ENCODE peak calls at places on chromosomes 5 and 9, in six cellular contexts. Q is dorsolateral prefrontal cortex; I is RWPE1; C is stimulated activated effector memory CD8-positive, alpha-beta T cell treated with anti-CD3 and anti-CD28 coated beads, Interleukin-12 subunit alpha, Interleukin-12 subunit beta, amount 100 ng/mL, for 72 hours; F is CD8-positive, alpha-beta memory T cell; K is GM13976. E is an unnamed sample.
A peak's percentile ranks its signal among the peaks of the same experiment; 100 is the strongest.

GRCh38 chr9:83220737-83221136 is 157.8 kb upstream of the RASEF start:
- DNase-seq in I (peak; percentile 55), F (no peak), C (no peak), K (no peak), Q (no peak), E (peak; percentile 7)

GRCh38 chr5:43401827-43402226 is 10.4 kb downstream of the CCL28 start:
- DNase-seq in I (no peak), K (no peak), C (peak; percentile 15), Q (no peak), F (no peak), E (no peak)

GRCh38 chr5:170571331-170571731 is 67.5 kb downstream of the KCNIP1 start:
- DNase-seq in I (no peak), F (no peak), Q (no peak), K (no peak), C (no peak), E (no peak)

GRCh38 chr9:136907011-136907914 is 20.9 kb downstream of the TRAF2 start:
- DNase-seq in C (no peak), Q (no peak), F (no peak), K (no peak), I (no peak), E (no peak)

GRCh38 chr5:55711531-55712022 is 547 bp downstream of the SLC38A9 start:
- DNase-seq in C (no peak), K (peak; percentile 17), I (peak; percentile 57), Q (no peak), F (no peak), E (no peak)

GRCh38 chr5:56543431-56544385 is 271.6 kb upstream of the MAP3K1 start:
- DNase-seq in Q (no peak), I (peak; percentile 96), K (no peak), C (no peak), F (no peak), E (no peak)

GRCh38 chr9:110752766-110753165 is 84.2 kb downstream of the MUSK start:
- DNase-seq in C (no peak), K (no peak), F (no peak), Q (no peak), I (peak; percentile 95), E (no peak)

GRCh38 chr5:71662381-71662780 is 56.7 kb upstream of the CARTPT start:
- DNase-seq in I (no peak), K (no peak), F (no peak), C (no peak), Q (no peak), E (no peak)

GRCh38 chr9:135077497-135078200 is 9.8 kb upstream of the OLFM1 start:
- DNase-seq in C (no peak), I (peak; percentile 76), F (no peak), K (peak; percentile 58), Q (peak; percentile 46), E (no peak)

GRCh38 chr9:127204771-127205470 is 59.7 kb upstream of the GARNL3 start:
- DNase-seq in F (no peak), C (no peak), Q (no peak), I (peak; percentile 36), K (no peak), E (no peak)

GRCh38 chr9:6783753-6784152 is 26.0 kb downstream of the KDM4C start:
- DNase-seq in C (no peak), F (no peak), Q (no peak), I (no peak), K (no peak), E (no peak)

GRCh38 chr5:138096363-138096762 is 12.5 kb downstream of the WNT8A start:
- DNase-seq in K (no peak), C (no peak), I (no peak), Q (no peak), F (no peak), E (no peak)

GRCh38 chr9:96566401-96567202 is 53.0 kb downstream of the CDC14B start:
- DNase-seq in K (peak; percentile 92), I (peak; percentile 82), F (peak; percentile 74), C (peak; percentile 90), Q (peak; percentile 78), E (no peak)